ENCODE peak calls at places on chromosome 9, in nine cellular contexts. One of them, this sample, is unnamed.

GRCh38 chr9:27183701-27184100 is 74.7 kb downstream of the TEK start:
- DNase-seq in fibroblast of mammary gland: peak; percentile 69
- DNase-seq in hepatic stellate cell: no peak
- DNase-seq in cardiac fibroblast: peak; percentile 66
- DNase-seq in fibroblast of lung: peak; percentile 45
- DNase-seq in lung microvascular endothelial cell: no peak
- DNase-seq in uterus: no peak
- DNase-seq in SW 1271: no peak
- DNase-seq in RWPE1: no peak
- DNase-seq in this sample: peak; percentile 34

GRCh38 chr9:17075758-17076485 is 58.9 kb upstream of the CNTLN start:
- DNase-seq in cardiac fibroblast: no peak
- DNase-seq in SW 1271: no peak
- DNase-seq in fibroblast of lung: no peak
- DNase-seq in hepatic stellate cell: no peak
- DNase-seq in lung microvascular endothelial cell: no peak
- DNase-seq in RWPE1: no peak
- DNase-seq in uterus: no peak
- DNase-seq in fibroblast of mammary gland: peak; percentile 40
- DNase-seq in this sample: no peak

GRCh38 chr9:134348404-134349155 is 22.3 kb downstream of the RXRA start:
- DNase-seq in lung microvascular endothelial cell: no peak
- DNase-seq in hepatic stellate cell: no peak
- DNase-seq in uterus: no peak
- DNase-seq in RWPE1: no peak
- DNase-seq in fibroblast of mammary gland: no peak
- DNase-seq in SW 1271: no peak
- DNase-seq in cardiac fibroblast: no peak
- DNase-seq in fibroblast of lung: no peak
- DNase-seq in this sample: no peak

GRCh38 chr9:107976767-107977166 is 487.2 kb upstream of the KLF4 start:
- DNase-seq in hepatic stellate cell: no peak
- DNase-seq in uterus: peak; percentile 22
- DNase-seq in SW 1271: no peak
- DNase-seq in RWPE1: no peak
- DNase-seq in fibroblast of mammary gland: no peak
- DNase-seq in fibroblast of lung: no peak
- DNase-seq in cardiac fibroblast: peak; percentile 8
- DNase-seq in lung microvascular endothelial cell: peak; percentile 7
- DNase-seq in this sample: peak; percentile 36

GRCh38 chr9:35958104-35958825 is at the start of gene OR2S2:
- DNase-seq in fibroblast of mammary gland: no peak
- DNase-seq in hepatic stellate cell: no peak
- DNase-seq in fibroblast of lung: no peak
- DNase-seq in RWPE1: no peak
- DNase-seq in SW 1271: no peak
- DNase-seq in lung microvascular endothelial cell: no peak
- DNase-seq in cardiac fibroblast: no peak
- DNase-seq in uterus: no peak
- DNase-seq in this sample: no peak

GRCh38 chr9:3939820-3940219 is 360.0 kb downstream of the GLIS3 start:
- DNase-seq in hepatic stellate cell: no peak
- DNase-seq in fibroblast of mammary gland: no peak
- DNase-seq in SW 1271: no peak
- DNase-seq in cardiac fibroblast: no peak
- DNase-seq in lung microvascular endothelial cell: no peak
- DNase-seq in uterus: no peak
- DNase-seq in fibroblast of lung: no peak
- DNase-seq in RWPE1: peak; percentile 3
- DNase-seq in this sample: peak; percentile 76

GRCh38 chr9:135255033-135255842 is 167.8 kb downstream of the OLFM1 start:
- DNase-seq in SW 1271: no peak
- DNase-seq in fibroblast of mammary gland: no peak
- DNase-seq in uterus: no peak
- DNase-seq in lung microvascular endothelial cell: no peak
- DNase-seq in cardiac fibroblast: no peak
- DNase-seq in hepatic stellate cell: no peak
- DNase-seq in RWPE1: no peak
- DNase-seq in fibroblast of lung: no peak
- DNase-seq in this sample: no peak

GRCh38 chr9:136090060-136090735 is 4.9 kb downstream of the NACC2 start:
- DNase-seq in lung microvascular endothelial cell: no peak
- DNase-seq in fibroblast of mammary gland: no peak
- DNase-seq in hepatic stellate cell: no peak
- DNase-seq in fibroblast of lung: no peak
- DNase-seq in SW 1271: no peak
- DNase-seq in RWPE1: no peak
- DNase-seq in uterus: no peak
- DNase-seq in cardiac fibroblast: no peak
- DNase-seq in this sample: no peak

GRCh38 chr9:107487521-107488399 is 1.8 kb downstream of the KLF4 start:
- DNase-seq in uterus: peak; percentile 34
- DNase-seq in fibroblast of lung: peak; percentile 51
- DNase-seq in RWPE1: no peak
- DNase-seq in SW 1271: no peak
- DNase-seq in hepatic stellate cell: no peak
- DNase-seq in lung microvascular endothelial cell: peak; percentile 83
- DNase-seq in fibroblast of mammary gland: peak; percentile 48
- DNase-seq in cardiac fibroblast: peak; percentile 49
- DNase-seq in this sample: no peak

GRCh38 chr9:4298255-4299005 is 1.4 kb downstream of the GLIS3 start:
- DNase-seq in SW 1271: no peak
- DNase-seq in uterus: no peak
- DNase-seq in cardiac fibroblast: peak; percentile 61
- DNase-seq in lung microvascular endothelial cell: peak; percentile 55
- DNase-seq in fibroblast of mammary gland: peak; percentile 47
- DNase-seq in fibroblast of lung: peak; percentile 39
- DNase-seq in RWPE1: no peak
- DNase-seq in hepatic stellate cell: peak; percentile 29
- DNase-seq in this sample: peak; percentile 65

GRCh38 chr9:2234371-2234893 is 219.3 kb downstream of the SMARCA2 start:
- DNase-seq in RWPE1: no peak
- DNase-seq in fibroblast of lung: peak; percentile 30
- DNase-seq in cardiac fibroblast: no peak
- DNase-seq in hepatic stellate cell: no peak
- DNase-seq in uterus: peak; percentile 39
- DNase-seq in fibroblast of mammary gland: no peak
- DNase-seq in SW 1271: no peak
- DNase-seq in lung microvascular endothelial cell: no peak
- DNase-seq in this sample: peak; percentile 60

GRCh38 chr9:89878003-89878411 is 273.2 kb downstream of the GADD45G start:
- DNase-seq in uterus: peak; percentile 5
- DNase-seq in lung microvascular endothelial cell: no peak
- DNase-seq in fibroblast of mammary gland: no peak
- DNase-seq in hepatic stellate cell: no peak
- DNase-seq in RWPE1: no peak
- DNase-seq in SW 1271: no peak
- DNase-seq in fibroblast of lung: no peak
- DNase-seq in cardiac fibroblast: no peak
- DNase-seq in this sample: no peak

GRCh38 chr9:100575765-100576368 is 2.0 kb upstream of the CAVIN4 start:
- DNase-seq in RWPE1: no peak
- DNase-seq in cardiac fibroblast: peak; percentile 78
- DNase-seq in fibroblast of lung: peak; percentile 93
- DNase-seq in fibroblast of mammary gland: peak; percentile 57
- DNase-seq in uterus: no peak
- DNase-seq in hepatic stellate cell: no peak
- DNase-seq in SW 1271: no peak
- DNase-seq in lung microvascular endothelial cell: peak; percentile 23
- DNase-seq in this sample: peak; percentile 64

GRCh38 chr9:114228034-114228808 is 72.9 kb downstream of the COL27A1 start:
- DNase-seq in RWPE1: no peak
- DNase-seq in lung microvascular endothelial cell: no peak
- DNase-seq in SW 1271: no peak
- DNase-seq in hepatic stellate cell: no peak
- DNase-seq in uterus: no peak
- DNase-seq in fibroblast of lung: no peak
- DNase-seq in fibroblast of mammary gland: no peak
- DNase-seq in cardiac fibroblast: no peak
- DNase-seq in this sample: no peak

GRCh38 chr9:135774794-135775525 is 73.0 kb downstream of the KCNT1 start:
- DNase-seq in hepatic stellate cell: no peak
- DNase-seq in cardiac fibroblast: no peak
- DNase-seq in RWPE1: no peak
- DNase-seq in fibroblast of mammary gland: no peak
- DNase-seq in uterus: no peak
- DNase-seq in lung microvascular endothelial cell: no peak
- DNase-seq in fibroblast of lung: no peak
- DNase-seq in SW 1271: no peak
- DNase-seq in this sample: no peak

GRCh38 chr9:5791870-5792269 is 41.0 kb downstream of the ERMP1 start:
- DNase-seq in cardiac fibroblast: no peak
- DNase-seq in uterus: no peak
- DNase-seq in lung microvascular endothelial cell: no peak
- DNase-seq in RWPE1: no peak
- DNase-seq in fibroblast of lung: no peak
- DNase-seq in SW 1271: no peak
- DNase-seq in fibroblast of mammary gland: no peak
- DNase-seq in hepatic stellate cell: no peak
- DNase-seq in this sample: no peak

GRCh38 chr9:133973791-133974630 is 18.1 kb downstream of the VAV2 start:
- DNase-seq in fibroblast of lung: no peak
- DNase-seq in lung microvascular endothelial cell: no peak
- DNase-seq in fibroblast of mammary gland: no peak
- DNase-seq in hepatic stellate cell: no peak
- DNase-seq in cardiac fibroblast: no peak
- DNase-seq in uterus: no peak
- DNase-seq in RWPE1: no peak
- DNase-seq in SW 1271: no peak
- DNase-seq in this sample: no peak

GRCh38 chr9:98890256-98890655 is 53.5 kb upstream of the COL15A1 start:
- DNase-seq in cardiac fibroblast: no peak
- DNase-seq in RWPE1: no peak
- DNase-seq in fibroblast of mammary gland: no peak
- DNase-seq in fibroblast of lung: no peak
- DNase-seq in SW 1271: no peak
- DNase-seq in hepatic stellate cell: no peak
- DNase-seq in lung microvascular endothelial cell: no peak
- DNase-seq in uterus: no peak
- DNase-seq in this sample: no peak

GRCh38 chr9:80841888-80842287 is 847.5 kb downstream of the TLE1 start:
- DNase-seq in hepatic stellate cell: no peak
- DNase-seq in fibroblast of lung: no peak
- DNase-seq in lung microvascular endothelial cell: no peak
- DNase-seq in fibroblast of mammary gland: no peak
- DNase-seq in RWPE1: no peak
- DNase-seq in uterus: no peak
- DNase-seq in cardiac fibroblast: no peak
- DNase-seq in SW 1271: no peak
- DNase-seq in this sample: no peak

GRCh38 chr9:134217431-134218210 is 53.3 kb upstream of the RNU6ATAC start:
- DNase-seq in hepatic stellate cell: no peak
- DNase-seq in SW 1271: no peak
- DNase-seq in uterus: no peak
- DNase-seq in fibroblast of lung: no peak
- DNase-seq in RWPE1: no peak
- DNase-seq in lung microvascular endothelial cell: no peak
- DNase-seq in cardiac fibroblast: no peak
- DNase-seq in fibroblast of mammary gland: no peak
- DNase-seq in this sample: no peak

GRCh38 chr9:86517475-86517874 is 163.3 kb upstream of the TUT7 start:
- DNase-seq in uterus: no peak
- DNase-seq in lung microvascular endothelial cell: no peak
- DNase-seq in RWPE1: no peak
- DNase-seq in fibroblast of mammary gland: no peak
- DNase-seq in cardiac fibroblast: no peak
- DNase-seq in SW 1271: no peak
- DNase-seq in fibroblast of lung: no peak
- DNase-seq in hepatic stellate cell: no peak
- DNase-seq in this sample: no peak

GRCh38 chr9:116671605-116672004 is 15.5 kb upstream of the TRIM32 start:
- DNase-seq in uterus: no peak
- DNase-seq in cardiac fibroblast: no peak
- DNase-seq in SW 1271: no peak
- DNase-seq in hepatic stellate cell: no peak
- DNase-seq in RWPE1: no peak
- DNase-seq in fibroblast of lung: no peak
- DNase-seq in fibroblast of mammary gland: no peak
- DNase-seq in lung microvascular endothelial cell: no peak
- DNase-seq in this sample: no peak

GRCh38 chr9:116499986-116500871 is 186.9 kb upstream of the TRIM32 start:
- DNase-seq in uterus: no peak
- DNase-seq in RWPE1: peak; percentile 58
- DNase-seq in cardiac fibroblast: peak; percentile 85
- DNase-seq in SW 1271: peak; percentile 16
- DNase-seq in lung microvascular endothelial cell: no peak
- DNase-seq in hepatic stellate cell: no peak
- DNase-seq in fibroblast of mammary gland: peak; percentile 92
- DNase-seq in fibroblast of lung: peak; percentile 74
- DNase-seq in this sample: peak; percentile 17

GRCh38 chr9:72139233-72139632 is 10.0 kb upstream of the GDA start:
- DNase-seq in cardiac fibroblast: no peak
- DNase-seq in SW 1271: peak; percentile 53
- DNase-seq in fibroblast of lung: no peak
- DNase-seq in RWPE1: peak; percentile 30
- DNase-seq in lung microvascular endothelial cell: no peak
- DNase-seq in fibroblast of mammary gland: no peak
- DNase-seq in uterus: no peak
- DNase-seq in hepatic stellate cell: no peak
- DNase-seq in this sample: no peak

GRCh38 chr9:80605793-80606192 is 1034.0 kb downstream of the TLE4 start:
- DNase-seq in SW 1271: no peak
- DNase-seq in lung microvascular endothelial cell: no peak
- DNase-seq in cardiac fibroblast: no peak
- DNase-seq in fibroblast of lung: peak; percentile 74
- DNase-seq in uterus: no peak
- DNase-seq in RWPE1: no peak
- DNase-seq in fibroblast of mammary gland: no peak
- DNase-seq in hepatic stellate cell: no peak
- DNase-seq in this sample: no peak

GRCh38 chr9:131799177-131799823 is 59.4 kb upstream of the RAPGEF1 start:
- DNase-seq in fibroblast of lung: peak; percentile 32
- DNase-seq in cardiac fibroblast: peak; percentile 47
- DNase-seq in lung microvascular endothelial cell: peak; percentile 53
- DNase-seq in SW 1271: no peak
- DNase-seq in RWPE1: peak; percentile 77
- DNase-seq in hepatic stellate cell: peak; percentile 65
- DNase-seq in uterus: no peak
- DNase-seq in fibroblast of mammary gland: peak; percentile 30
- DNase-seq in this sample: peak; percentile 19

GRCh38 chr9:105425817-105426433 is 21.9 kb upstream of the FSD1L start:
- DNase-seq in hepatic stellate cell: peak; percentile 50
- DNase-seq in uterus: no peak
- DNase-seq in cardiac fibroblast: peak; percentile 53
- DNase-seq in SW 1271: peak; percentile 24
- DNase-seq in RWPE1: peak; percentile 66
- DNase-seq in fibroblast of lung: peak; percentile 10
- DNase-seq in fibroblast of mammary gland: peak; percentile 45
- DNase-seq in lung microvascular endothelial cell: peak; percentile 35
- DNase-seq in this sample: no peak

This sample was measured in mammary epithelial cell.